ENCODE peak calls at places on chromosome 13, in seven cellular contexts. C, T, X, F, M, S and B are unnamed samples.
A peak's percentile ranks its signal among the peaks of the same experiment; 100 is the strongest.

GRCh38 chr13:37340911-37341670 is 235.6 kb upstream of the CSNK1A1L start:
- DNase-seq in C (no peak), T (no peak), X (no peak), F (no peak), M (no peak), S (no peak), B (peak; percentile 71)

GRCh38 chr13:51614350-51614786 is 30.1 kb downstream of the WDFY2 start:
- DNase-seq in C (no peak), T (no peak), X (no peak), F (peak; percentile 45), M (no peak), S (peak; percentile 37), B (peak; percentile 61)

GRCh38 chr13:75637101-75637774 is 1.1 kb downstream of the LMO7 start:
- DNase-seq in C (no peak), T (no peak), X (no peak), F (no peak), M (no peak), S (no peak), B (no peak)

GRCh38 chr13:99307648-99308339 is 595 bp upstream of the GPR183 start:
- DNase-seq in C (no peak), T (no peak), X (peak; percentile 53), F (peak; percentile 41), M (peak; percentile 82), S (no peak), B (peak; percentile 23)

GRCh38 chr13:39306639-39307589 is 268.7 kb downstream of the NHLRC3 start:
- DNase-seq in C (no peak), T (no peak), X (no peak), F (no peak), M (no peak), S (no peak), B (no peak)

GRCh38 chr13:100547805-100548204 is 40.8 kb downstream of the GGACT start:
- DNase-seq in C (no peak), T (no peak), X (no peak), F (no peak), M (peak; percentile 34), S (no peak), B (peak; percentile 54)

GRCh38 chr13:74187564-74187963 is 53.4 kb upstream of the KLF12 start:
- DNase-seq in C (no peak), T (no peak), X (peak; percentile 89), F (no peak), M (no peak), S (no peak), B (no peak)

GRCh38 chr13:100409132-100409531 is 179.5 kb downstream of the GGACT start:
- DNase-seq in C (no peak), T (no peak), X (no peak), F (no peak), M (no peak), S (no peak), B (no peak)

GRCh38 chr13:59441596-59442280 is 722.0 kb downstream of the DIAPH3 start:
- DNase-seq in C (no peak), T (no peak), X (no peak), F (no peak), M (no peak), S (no peak), B (no peak)

GRCh38 chr13:54637377-54637776 is 1608.8 kb downstream of the OLFM4 start:
- DNase-seq in C (no peak), T (no peak), X (peak; percentile 7), F (no peak), M (peak; percentile 82), S (peak; percentile 51), B (no peak)

GRCh38 chr13:51315658-51316057 is 23.8 kb upstream of the SERPINE3 start:
- DNase-seq in C (no peak), T (no peak), X (no peak), F (no peak), M (no peak), S (no peak), B (peak; percentile 85)

GRCh38 chr13:42650470-42650869 is 76.5 kb downstream of the TNFSF11 start:
- DNase-seq in C (no peak), T (no peak), X (no peak), F (no peak), M (no peak), S (no peak), B (no peak)

GRCh38 chr13:22800726-22801401 is 379.9 kb upstream of the SGCG start:
- DNase-seq in C (peak; percentile 45), T (no peak), X (no peak), F (no peak), M (no peak), S (peak; percentile 8), B (no peak)

GRCh38 chr13:29858231-29858630 is 7.8 kb upstream of the UBL3 start:
- DNase-seq in C (no peak), T (no peak), X (no peak), F (no peak), M (no peak), S (no peak), B (no peak)

GRCh38 chr13:32113564-32113963 is 82.0 kb downstream of the FRY start:
- DNase-seq in C (no peak), T (no peak), X (no peak), F (no peak), M (no peak), S (no peak), B (no peak)

GRCh38 chr13:48828962-48829405 is 146.7 kb upstream of the FNDC3A start:
- DNase-seq in C (no peak), T (no peak), X (peak; percentile 64), F (no peak), M (no peak), S (no peak), B (peak; percentile 54)

GRCh38 chr13:102091231-102091630 is 310.6 kb downstream of the FGF14 start:
- DNase-seq in C (no peak), T (no peak), X (peak; percentile 7), F (no peak), M (peak; percentile 1), S (no peak), B (no peak)

GRCh38 chr13:38705351-38705750 is 18.5 kb downstream of the FREM2 start:
- DNase-seq in C (no peak), T (no peak), X (no peak), F (no peak), M (no peak), S (no peak), B (no peak)

GRCh38 chr13:109204657-109205056 is 575.2 kb downstream of the MYO16 start:
- DNase-seq in C (no peak), T (no peak), X (no peak), F (no peak), M (peak; percentile 8), S (no peak), B (no peak)

GRCh38 chr13:46656786-46657185 is 103.8 kb downstream of the LRCH1 start:
- DNase-seq in C (no peak), T (no peak), X (no peak), F (no peak), M (no peak), S (no peak), B (no peak)

GRCh38 chr13:32205426-32206096 is 109.6 kb downstream of the ZAR1L start:
- DNase-seq in C (no peak), T (no peak), X (no peak), F (no peak), M (no peak), S (peak; percentile 39), B (peak; percentile 58)

GRCh38 chr13:88857256-88857655 is 1186.1 kb downstream of the SLITRK5 start:
- DNase-seq in C (no peak), T (no peak), X (no peak), F (no peak), M (no peak), S (no peak), B (no peak)

GRCh38 chr13:24745861-24746617 is 17.9 kb upstream of the RNF17 start:
- DNase-seq in C (no peak), T (no peak), X (no peak), F (no peak), M (no peak), S (no peak), B (no peak)

GRCh38 chr13:59771272-59771671 is 392.5 kb downstream of the DIAPH3 start:
- DNase-seq in C (no peak), T (no peak), X (peak; percentile 38), F (no peak), M (peak; percentile 38), S (peak; percentile 35), B (peak; percentile 38)

GRCh38 chr13:97951376-97951775 is 2.1 kb upstream of the IPO5 start:
- DNase-seq in C (no peak), T (no peak), X (no peak), F (no peak), M (no peak), S (no peak), B (no peak)

GRCh38 chr13:97948041-97948440 is 5.4 kb upstream of the IPO5 start:
- DNase-seq in C (no peak), T (no peak), X (peak; percentile 65), F (no peak), M (no peak), S (no peak), B (no peak)

DNA sequence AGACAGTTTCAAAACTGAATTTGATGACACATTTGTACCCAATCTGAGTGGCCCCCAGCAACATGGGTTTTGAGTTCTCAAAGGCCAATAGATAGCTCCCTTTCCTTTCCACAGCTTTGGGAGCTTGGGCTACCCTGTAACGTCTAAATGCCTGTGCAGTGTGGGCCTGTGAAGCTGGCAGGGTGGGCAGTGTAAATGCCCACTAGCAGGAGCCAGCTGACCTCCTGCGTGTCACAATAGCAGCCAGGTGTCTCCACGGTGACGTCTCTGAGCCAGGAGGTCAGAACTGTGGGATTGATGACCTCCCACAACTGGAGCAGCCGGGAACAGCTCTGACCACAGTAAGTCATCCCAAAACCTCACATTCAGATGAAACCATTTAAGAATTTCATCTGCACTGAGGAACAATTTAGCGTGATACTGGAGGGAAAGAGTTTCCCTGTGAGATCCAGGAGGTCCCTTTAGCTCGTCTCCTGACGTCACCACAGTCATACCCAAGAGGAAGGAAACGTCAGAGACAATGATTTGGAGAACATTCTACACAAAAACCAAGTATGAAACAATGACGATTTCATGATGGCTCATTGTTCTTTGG is at the start of gene IPO5:
- DNase-seq in C (no peak), T (no peak), X (no peak), F (no peak), M (no peak), S (no peak), B (peak; percentile 40)
- H3K4me3 ChIP-seq in C (no peak within 1 kb of the TSS), T (no peak within 1 kb of the TSS), X (no peak within 1 kb of the TSS), F (no peak within 1 kb of the TSS), M (no peak within 1 kb of the TSS), S (no peak within 1 kb of the TSS), B (no peak within 1 kb of the TSS)

GRCh38 chr13:111145071-111145470 is 30.0 kb downstream of the ARHGEF7 start:
- DNase-seq in C (no peak), T (no peak), X (no peak), F (no peak), M (no peak), S (no peak), B (no peak)
- H3K27ac ChIP-seq in C (no peak overlapping the region), T (no peak overlapping the region), X (no peak overlapping the region), F (no peak overlapping the region), M (no peak overlapping the region), S (no peak overlapping the region), B (no peak overlapping the region)

DNA sequence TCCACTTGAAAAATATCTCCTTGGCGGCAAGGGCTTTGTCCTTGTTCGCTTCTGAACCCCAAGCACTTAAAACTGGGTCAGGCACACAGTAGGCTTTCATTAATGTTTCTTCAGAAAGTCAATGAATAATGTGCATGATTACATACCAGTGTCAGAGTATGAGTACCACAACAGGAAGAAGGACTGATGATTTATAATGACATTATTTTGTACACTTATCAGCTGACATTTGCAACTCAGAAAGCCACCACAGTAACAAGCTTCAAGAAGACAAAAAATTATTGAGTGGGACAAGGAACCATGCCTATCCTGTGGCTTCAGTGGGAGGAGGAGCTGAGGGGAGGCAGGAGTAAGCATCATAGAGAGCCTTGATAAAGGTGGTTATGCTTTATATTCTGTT is 10.0 kb downstream of the POLR1D start:
- DNase-seq in C (no peak), T (no peak), X (no peak), F (no peak), M (no peak), S (no peak), B (no peak)
- H3K36me3 ChIP-seq in C (peaks cover 9% of the 10 kb centered on the region), T (no peaks in the 10 kb centered on the region), X (no peaks in the 10 kb centered on the region), F (no peaks in the 10 kb centered on the region), M (no peaks in the 10 kb centered on the region), S (no peaks in the 10 kb centered on the region), B (peaks cover 16% of the 10 kb centered on the region)

GRCh38 chr13:19158526-19158925 is 23.1 kb downstream of the TUBA3C start:
- DNase-seq in C (no peak), T (no peak), X (no peak), F (no peak), M (no peak), S (no peak), B (no peak)
- H3K4me3 ChIP-seq in C (no peak overlapping the region), T (no peak overlapping the region), X (no peak overlapping the region), F (no peak overlapping the region), M (no peak overlapping the region), S (no peak overlapping the region), B (no peak overlapping the region)